ENCODE peak calls at places on chromosomes 2 and 18, in seven cellular contexts. B is kidney epithelial cell, F is NB4, H is adrenal gland, Z is brain microvascular endothelial cell, G is tibial artery, W is cardiac muscle cell. S is an unnamed sample.

GRCh38 chr2:61176755-61177726 is 15.1 kb downstream of the C2orf74 start:
- DNase-seq in B (peak), F (peak), H (peak), Z (peak), G (peak), W (peak), S (no peak)

GRCh38 chr2:106065268-106065982 is 128.7 kb downstream of the UXS1 start:
- DNase-seq in B (no peak), F (no peak), H (no peak), Z (no peak), G (no peak), W (peak), S (no peak)

GRCh38 chr2:127049927-127050802 is 56.8 kb downstream of the BIN1 start:
- DNase-seq in B (no peak), F (peak), H (peak), Z (peak), G (peak), W (peak), S (no peak)

GRCh38 chr18:6561029-6561861 is 146.5 kb upstream of the L3MBTL4 start:
- DNase-seq in B (no peak), F (peak), H (peak), Z (peak), G (no peak), W (peak), S (no peak)

GRCh38 chr2:95361216-95361980 is 41.1 kb upstream of the FAHD2A start:
- DNase-seq in B (no peak), F (no peak), H (no peak), Z (no peak), G (peak), W (no peak), S (no peak)

GRCh38 chr2:148048475-148049221 is 27.8 kb downstream of the MBD5 start:
- DNase-seq in B (no peak), F (peak), H (no peak), Z (peak), G (no peak), W (no peak), S (no peak)

GRCh38 chr2:196233808-196234501 is 62.6 kb upstream of the STK17B start:
- DNase-seq in B (no peak), F (peak), H (no peak), Z (no peak), G (no peak), W (no peak), S (no peak)

GRCh38 chr2:168432565-168433186 is 23.4 kb upstream of the CERS6 start:
- DNase-seq in B (no peak), F (no peak), H (no peak), Z (no peak), G (no peak), W (no peak), S (no peak)

GRCh38 chr2:187034434-187034833 is 185.5 kb upstream of the ZSWIM2 start:
- DNase-seq in B (no peak), F (no peak), H (no peak), Z (no peak), G (no peak), W (no peak), S (no peak)

GRCh38 chr2:133780099-133780996 is 212.1 kb upstream of the NCKAP5 start:
- DNase-seq in B (peak), F (peak), H (peak), Z (peak), G (no peak), W (peak), S (no peak)

GRCh38 chr18:12048827-12049175 is 44.8 kb upstream of the ANKRD62 start:
- DNase-seq in B (peak), F (no peak), H (no peak), Z (no peak), G (no peak), W (no peak), S (peak)

GRCh38 chr2:226984461-226985226 is 148.8 kb downstream of the RHBDD1 start:
- DNase-seq in B (no peak), F (no peak), H (no peak), Z (no peak), G (no peak), W (no peak), S (no peak)

GRCh38 chr2:234917245-234917975 is 34.4 kb upstream of the SH3BP4 start:
- DNase-seq in B (no peak), F (no peak), H (no peak), Z (no peak), G (no peak), W (peak), S (no peak)

GRCh38 chr2:220165401-220165800 is 538.0 kb downstream of the SLC4A3 start:
- DNase-seq in B (no peak), F (no peak), H (no peak), Z (no peak), G (no peak), W (no peak), S (no peak)

GRCh38 chr2:232537079-232537478 is 2.4 kb upstream of the CHRNG start:
- DNase-seq in B (no peak), F (peak), H (no peak), Z (no peak), G (no peak), W (peak), S (no peak)

GRCh38 chr2:130864830-130865229 is 28.1 kb downstream of the ARHGEF4 start:
- DNase-seq in B (peak), F (peak), H (peak), Z (peak), G (peak), W (no peak), S (peak)

GRCh38 chr2:96540136-96540535 is 3.6 kb downstream of the ARID5A start:
- DNase-seq in B (no peak), F (no peak), H (no peak), Z (no peak), G (no peak), W (no peak), S (no peak)

GRCh38 chr2:19949071-19949470 is 40.8 kb downstream of the WDR35 start:
- DNase-seq in B (no peak), F (no peak), H (no peak), Z (peak), G (no peak), W (no peak), S (peak)

GRCh38 chr18:75309564-75309963 is 99.0 kb downstream of the TSHZ1 start:
- DNase-seq in B (no peak), F (no peak), H (no peak), Z (no peak), G (no peak), W (no peak), S (no peak)

GRCh38 chr2:205776139-205776538 is 93.8 kb downstream of the NRP2 start:
- DNase-seq in B (no peak), F (peak), H (peak), Z (peak), G (no peak), W (peak), S (no peak)

GRCh38 chr2:237686659-237687136 is 59.3 kb downstream of the LRRFIP1 start:
- DNase-seq in B (no peak), F (peak), H (peak), Z (no peak), G (no peak), W (no peak), S (no peak)

GRCh38 chr2:31967790-31968189 is 43.0 kb downstream of the MEMO1 start:
- DNase-seq in B (no peak), F (no peak), H (no peak), Z (no peak), G (no peak), W (no peak), S (peak)

GRCh38 chr2:166632616-166633015 is 138.6 kb upstream of the SCN7A start:
- DNase-seq in B (peak), F (no peak), H (no peak), Z (peak), G (no peak), W (no peak), S (peak)

GRCh38 chr2:236180501-236180816 is 12.3 kb upstream of the GBX2 start:
- DNase-seq in B (no peak), F (no peak), H (no peak), Z (no peak), G (no peak), W (no peak), S (no peak)

GRCh38 chr2:233402774-233403173 is 48.5 kb downstream of the DGKD start:
- DNase-seq in B (no peak), F (no peak), H (no peak), Z (no peak), G (no peak), W (no peak), S (no peak)

GRCh38 chr2:170313636-170314348 is 135.8 kb downstream of the MYO3B start:
- DNase-seq in B (no peak), F (no peak), H (no peak), Z (no peak), G (no peak), W (peak), S (no peak)

GRCh38 chr2:57947398-57947797 is 99.2 kb upstream of the VRK2 start:
- DNase-seq in B (no peak), F (no peak), H (no peak), Z (no peak), G (no peak), W (no peak), S (no peak)

GRCh38 chr2:26785431-26786206 is at the start of gene CENPA:
- DNase-seq in B (peak), F (peak), H (peak), Z (peak), G (peak), W (peak), S (peak)

GRCh38 chr2:173028671-173029070 is 47.0 kb upstream of the MAP3K20 start:
- DNase-seq in B (no peak), F (no peak), H (no peak), Z (no peak), G (no peak), W (no peak), S (no peak)

GRCh38 chr2:105796131-105796638 is 51.5 kb downstream of the NCK2 start:
- DNase-seq in B (no peak), F (peak), H (no peak), Z (no peak), G (no peak), W (no peak), S (no peak)

GRCh38 chr2:3469486-3469885 is 49.8 kb downstream of the ADI1 start:
- DNase-seq in B (no peak), F (no peak), H (no peak), Z (no peak), G (peak), W (no peak), S (no peak)

GRCh38 chr2:169637620-169638019 is 53.5 kb downstream of the PPIG start:
- DNase-seq in B (no peak), F (no peak), H (no peak), Z (peak), G (no peak), W (no peak), S (peak)

GRCh38 chr18:59605633-59606192 is 91.5 kb downstream of the CCBE1 start:
- DNase-seq in B (peak), F (no peak), H (peak), Z (peak), G (no peak), W (no peak), S (no peak)

GRCh38 chr2:55112229-55113016 is 62.2 kb upstream of the RTN4 start:
- DNase-seq in B (no peak), F (peak), H (peak), Z (peak), G (peak), W (no peak), S (no peak)

GRCh38 chr2:41998789-41999470 is 48.9 kb upstream of the PKDCC start:
- DNase-seq in B (no peak), F (no peak), H (no peak), Z (no peak), G (peak), W (peak), S (no peak)

DNA sequence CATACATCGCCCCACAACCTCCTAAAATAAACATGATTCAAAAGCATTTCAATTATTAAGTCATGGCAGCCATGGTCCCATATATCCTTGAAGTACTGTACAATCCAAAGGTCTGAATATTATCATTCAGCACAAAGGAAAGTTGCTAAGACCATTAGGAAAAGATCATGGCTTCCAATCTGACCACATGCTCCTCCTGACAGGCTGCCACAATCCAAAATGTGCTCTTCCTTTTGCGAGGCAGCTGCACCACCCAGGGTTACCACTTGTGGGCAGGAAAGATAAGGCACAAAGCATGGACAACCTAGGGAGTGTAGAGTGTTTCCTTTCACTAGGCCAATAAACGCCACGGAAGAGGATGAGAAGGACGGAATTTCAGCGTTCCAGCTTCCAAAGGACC is 5.4 kb downstream of the BOLA3 start:
- DNase-seq in B (no peak), F (peak), H (peak), Z (no peak), G (no peak), W (no peak), S (no peak)
- TF ChIP-seq CTCF in B (no peak), F (peak), H (no peak), Z (peak), G (no peak), W (no peak), S (no peak)

GRCh38 chr2:104028066-104028465 is 825.8 kb upstream of the POU3F3 start:
- DNase-seq in B (no peak), F (no peak), H (no peak), Z (no peak), G (no peak), W (no peak), S (no peak)

DNA sequence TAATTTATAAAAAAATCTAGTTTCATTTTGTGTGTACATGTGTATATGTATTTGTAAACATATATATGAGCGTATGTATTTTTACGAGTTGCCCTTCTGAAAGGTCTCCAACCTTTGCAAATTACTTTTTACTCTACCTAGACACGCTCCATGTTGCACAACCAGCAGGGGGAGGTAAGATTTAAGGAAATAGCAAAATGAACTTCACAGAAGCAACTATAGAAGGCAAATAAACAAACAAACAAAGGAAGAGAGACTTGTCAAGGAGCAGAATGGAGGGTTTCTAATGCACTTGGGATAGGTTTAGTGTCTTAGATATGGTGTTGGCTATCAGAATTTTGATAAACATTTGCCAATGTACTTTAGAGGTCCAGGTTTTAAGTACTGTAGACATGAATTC is 820.5 kb upstream of the POU3F3 start:
- DNase-seq in B (no peak), F (peak), H (no peak), Z (no peak), G (no peak), W (peak), S (no peak)
- TF ChIP-seq CTCF in B (peak), F (peak), H (peak), Z (no peak), G (no peak), W (no peak), S (no peak)

GRCh38 chr2:71484354-71484753 is 31.0 kb downstream of the DYSF start:
- DNase-seq in B (no peak), F (no peak), H (no peak), Z (no peak), G (no peak), W (no peak), S (no peak)
- TF ChIP-seq CTCF in B (no peak), F (no peak), H (no peak), Z (no peak), G (no peak), W (no peak), S (no peak)

GRCh38 chr18:61612517-61612916 is 279.3 kb downstream of the CDH20 start:
- DNase-seq in B (no peak), F (peak), H (no peak), Z (no peak), G (no peak), W (no peak), S (no peak)
- TF ChIP-seq CTCF in B (no peak), F (no peak), H (no peak), Z (peak), G (no peak), W (peak), S (no peak)

GRCh38 chr2:108536133-108536780 is 2.0 kb downstream of the LIMS1 start:
- DNase-seq in B (peak), F (peak), H (no peak), Z (peak), G (no peak), W (no peak), S (no peak)
- TF ChIP-seq CTCF in B (no peak), F (no peak), H (no peak), Z (no peak), G (no peak), W (no peak), S (no peak)

DNA sequence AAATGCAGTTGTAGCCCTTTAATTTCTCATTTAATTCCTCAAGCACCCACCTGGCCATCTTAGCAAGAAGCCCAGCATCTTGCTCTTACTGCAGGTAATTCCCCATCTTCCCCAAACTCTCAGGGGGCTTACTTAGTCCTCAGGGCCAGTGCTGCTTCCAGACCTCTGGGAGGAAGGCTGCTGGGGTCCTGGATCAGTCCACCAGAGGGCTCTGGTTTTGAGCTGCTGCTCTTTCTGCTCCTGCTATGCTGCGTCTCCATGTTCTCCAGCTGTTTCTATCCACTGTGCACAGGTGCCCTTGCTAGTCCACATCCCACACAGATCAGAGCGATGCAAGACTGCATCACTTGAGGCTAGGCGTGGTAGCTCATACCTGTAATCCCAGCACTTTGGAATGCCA is 34.5 kb upstream of the TMEM87B start:
- DNase-seq in B (no peak), F (no peak), H (no peak), Z (no peak), G (no peak), W (peak), S (no peak)
- TF ChIP-seq CTCF in B (no peak), F (peak), H (no peak), Z (peak), G (no peak), W (peak), S (peak)

GRCh38 chr2:40405440-40405839 is 46.5 kb downstream of the SLC8A1 start:
- DNase-seq in B (peak), F (no peak), H (no peak), Z (no peak), G (no peak), W (no peak), S (no peak)
- TF ChIP-seq CTCF in B (no peak), F (no peak), H (no peak), Z (no peak), G (no peak), W (no peak), S (no peak)

GRCh38 chr2:216989335-216990129 is 129.7 kb upstream of the TNP1 start:
- DNase-seq in B (no peak), F (peak), H (no peak), Z (peak), G (no peak), W (no peak), S (no peak)
- TF ChIP-seq CTCF in B (no peak), F (no peak), H (no peak), Z (peak), G (no peak), W (peak), S (peak)

DNA sequence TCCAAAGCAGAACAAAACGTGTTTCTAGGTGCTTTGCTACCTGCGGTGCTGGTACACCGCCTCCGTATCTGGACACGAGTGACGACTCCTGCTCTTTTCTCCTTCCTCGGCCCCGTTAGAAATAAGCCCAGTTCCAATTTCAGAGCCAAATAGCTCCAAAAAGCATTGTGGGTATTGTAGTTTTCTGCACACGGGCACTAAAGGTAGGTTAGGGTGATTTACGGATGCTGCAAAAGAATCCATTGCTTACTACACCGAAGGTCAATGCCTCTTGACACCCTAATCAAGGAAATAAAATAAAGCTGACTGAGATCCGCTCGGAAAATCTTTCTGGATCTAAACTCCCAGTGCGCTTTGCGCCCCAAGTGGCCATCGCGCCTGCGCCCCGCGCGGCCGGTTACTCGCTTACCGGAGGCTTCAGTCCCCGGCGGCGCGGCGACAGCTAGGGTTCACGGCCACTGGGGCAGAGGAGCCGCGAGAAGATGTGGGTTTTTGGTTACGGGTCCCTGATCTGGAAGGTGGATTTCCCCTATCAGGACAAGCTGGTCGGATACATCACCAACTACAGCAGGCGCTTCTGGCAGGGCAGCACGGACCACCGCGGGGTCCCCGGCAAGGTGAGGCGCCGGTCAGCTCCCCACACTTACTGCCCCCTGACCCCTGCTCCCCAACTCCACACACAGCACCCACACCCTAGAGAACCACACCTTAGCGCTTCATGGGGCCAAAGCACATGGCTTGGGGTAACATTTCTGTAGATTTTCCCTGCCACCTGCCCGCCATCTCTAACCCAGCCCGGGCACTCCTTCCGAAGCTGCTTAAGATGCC is at the start of gene CHAC2:
- DNase-seq in B (peak), F (peak), H (peak), Z (peak), G (peak), W (peak), S (no peak)
- TF ChIP-seq CTCF in B (no peak), F (no peak), H (peak), Z (peak), G (peak), W (peak), S (peak)